ENCODE peak calls at places on chromosome 16, in eight cellular contexts. Y is fibroblast of pulmonary artery, I is tibial nerve, A is cardiac muscle cell, G is ascending aorta, D is IMR-90, V is GM12864, Z is heart left ventricle. F is an unnamed sample.

GRCh38 chr16:57892447-57893096 is 78.4 kb downstream of the CNGB1 start:
- DNase-seq in D (no peak), I (no peak), V (no peak), Y (peak; percentile 62), G (no peak), Z (no peak), A (peak; percentile 48), F (no peak)

GRCh38 chr16:86946396-86946795 is 368.0 kb downstream of the FOXL1 start:
- DNase-seq in V (no peak), I (no peak), A (peak; percentile 23), D (peak; percentile 34), Z (no peak), Y (no peak), G (no peak), F (no peak)

GRCh38 chr16:75301804-75302203 is 50.4 kb upstream of the BCAR1 start:
- DNase-seq in D (peak; percentile 67), Z (no peak), V (no peak), A (no peak), G (no peak), Y (no peak), I (no peak), F (no peak)

GRCh38 chr16:85354623-85355514 is 242.6 kb upstream of the CIBAR2 start:
- DNase-seq in V (no peak), D (peak; percentile 87), Y (peak; percentile 21), A (peak; percentile 26), G (no peak), Z (no peak), I (no peak), F (no peak)

GRCh38 chr16:72823961-72824490 is 223.9 kb downstream of the ZFHX3 start:
- DNase-seq in G (no peak), D (no peak), Y (no peak), Z (no peak), A (no peak), V (no peak), I (no peak), F (no peak)

GRCh38 chr16:78543066-78543465 is 443.6 kb downstream of the WWOX start:
- DNase-seq in D (no peak), Y (no peak), V (no peak), G (no peak), I (no peak), Z (no peak), A (no peak), F (no peak)

GRCh38 chr16:12187939-12188673 is 211.6 kb downstream of the SNX29 start:
- DNase-seq in A (no peak), D (no peak), Y (no peak), I (no peak), Z (no peak), G (no peak), V (no peak), F (no peak)

GRCh38 chr16:56758432-56758831 is 28.5 kb downstream of the NUP93 start:
- DNase-seq in Z (no peak), D (no peak), A (no peak), V (no peak), Y (no peak), G (no peak), I (no peak), F (no peak)

GRCh38 chr16:14527411-14528044 is 102.5 kb downstream of the PARN start:
- DNase-seq in Z (no peak), V (no peak), G (no peak), I (peak; percentile 28), D (peak; percentile 81), A (peak; percentile 92), Y (peak; percentile 91), F (no peak)

GRCh38 chr16:84175351-84176081 is 11.3 kb downstream of the TAF1C start:
- DNase-seq in Z (no peak), G (no peak), I (peak; percentile 51), Y (peak; percentile 44), A (no peak), D (peak; percentile 53), V (peak; percentile 39), F (peak; percentile 43)

GRCh38 chr16:3101018-3101840 is 2.1 kb upstream of the ZSCAN10 start:
- DNase-seq in A (peak; percentile 42), D (no peak), I (no peak), Y (peak; percentile 40), Z (no peak), V (no peak), G (no peak), F (no peak)

GRCh38 chr16:57804111-57804837 is 2.0 kb upstream of the KIFC3 start:
- DNase-seq in Z (no peak), D (no peak), A (peak; percentile 49), Y (no peak), I (no peak), G (no peak), V (no peak), F (no peak)

GRCh38 chr16:85557976-85558589 is 55.0 kb upstream of the GSE1 start:
- DNase-seq in Y (no peak), A (no peak), G (no peak), D (no peak), Z (no peak), I (no peak), V (no peak), F (no peak)

GRCh38 chr16:67442581-67443255 is 11.8 kb downstream of the HSD11B2 start:
- DNase-seq in V (no peak), D (no peak), A (no peak), G (no peak), Y (no peak), Z (no peak), I (no peak), F (no peak)

GRCh38 chr16:80250376-80250775 is 290.4 kb upstream of the DYNLRB2 start:
- DNase-seq in V (no peak), D (no peak), Z (no peak), A (no peak), G (no peak), Y (no peak), I (no peak), F (no peak)

GRCh38 chr16:11742041-11742535 is 569 bp downstream of the TXNDC11 start:
- DNase-seq in V (no peak), D (no peak), Y (no peak), I (peak; percentile 15), G (no peak), A (no peak), Z (peak; percentile 49), F (no peak)

GRCh38 chr16:70520612-70521297 is 2.6 kb downstream of the COG4 start:
- DNase-seq in V (no peak), Y (peak; percentile 68), G (no peak), I (no peak), D (peak; percentile 74), Z (no peak), A (peak; percentile 78), F (no peak)

GRCh38 chr16:5108505-5109158 is 11.0 kb upstream of the EEF2KMT start:
- DNase-seq in Z (no peak), Y (no peak), A (no peak), I (no peak), D (no peak), G (no peak), V (no peak), F (no peak)

GRCh38 chr16:53789159-53789558 is 85.2 kb downstream of the FTO start:
- DNase-seq in A (peak; percentile 82), G (no peak), D (peak; percentile 84), Z (no peak), Y (peak; percentile 67), V (no peak), I (no peak), F (no peak)

GRCh38 chr16:66267287-66268137 is 99.0 kb upstream of the CDH5 start:
- DNase-seq in Y (no peak), Z (no peak), A (no peak), V (no peak), I (no peak), D (no peak), G (no peak), F (no peak)

GRCh38 chr16:66270333-66270927 is 96.1 kb upstream of the CDH5 start:
- DNase-seq in A (peak; percentile 90), D (peak; percentile 54), V (no peak), Z (peak; percentile 72), I (peak; percentile 45), G (no peak), Y (peak; percentile 71), F (peak; percentile 70)

GRCh38 chr16:66272461-66272860 is 94.0 kb upstream of the CDH5 start:
- DNase-seq in A (no peak), I (no peak), Y (no peak), Z (no peak), V (no peak), D (no peak), G (no peak), F (no peak)

GRCh38 chr16:66271074-66272060 is 95.1 kb upstream of the CDH5 start:
- DNase-seq in V (no peak), D (no peak), G (no peak), A (no peak), Z (no peak), I (no peak), Y (no peak), F (no peak)

GRCh38 chr16:66269631-66270332 is 96.7 kb upstream of the CDH5 start:
- DNase-seq in I (no peak), Z (no peak), D (no peak), G (no peak), V (no peak), Y (no peak), A (peak; percentile 65), F (no peak)
- H3K4me3 ChIP-seq in I (peak overlapping the region; percentile 20), Z (peak overlapping the region; percentile 42), D (peak overlapping the region; percentile 20), G (peak overlapping the region; percentile 41), V (no peak overlapping the region), Y (no peak overlapping the region), A (no peak overlapping the region), F (peak overlapping the region; percentile 31)

GRCh38 chr16:24671455-24671954 is 57.9 kb upstream of the TNRC6A start:
- DNase-seq in I (no peak), A (no peak), Y (no peak), V (no peak), G (no peak), Z (no peak), D (no peak), F (no peak)

GRCh38 chr16:24673155-24673554 is 56.3 kb upstream of the TNRC6A start:
- DNase-seq in Z (no peak), A (no peak), Y (no peak), D (no peak), G (no peak), V (no peak), I (no peak), F (no peak)

GRCh38 chr16:24667244-24667764 is 62.1 kb upstream of the TNRC6A start:
- DNase-seq in G (no peak), V (no peak), Y (no peak), A (no peak), I (no peak), D (no peak), Z (no peak), F (no peak)

GRCh38 chr16:24668481-24669001 is 60.9 kb upstream of the TNRC6A start:
- DNase-seq in Y (no peak), Z (no peak), A (peak; percentile 36), I (no peak), D (peak; percentile 65), G (peak; percentile 33), V (no peak), F (no peak)

GRCh38 chr16:24670623-24671454 is 58.6 kb upstream of the TNRC6A start:
- DNase-seq in Y (peak; percentile 81), I (peak; percentile 15), V (no peak), G (peak; percentile 64), A (peak; percentile 79), Z (peak; percentile 58), D (peak; percentile 92), F (peak; percentile 51)
- H3K4me3 ChIP-seq in Y (no peak overlapping the region), I (no peak overlapping the region), V (no peak overlapping the region), G (peak overlapping the region; percentile 13), A (no peak overlapping the region), Z (peak overlapping the region; percentile 20), D (no peak overlapping the region), F (no peak overlapping the region)

GRCh38 chr16:77499373-77500285 is 64.8 kb upstream of the ADAMTS18 start:
- DNase-seq in Z (peak; percentile 19), D (no peak), Y (peak; percentile 71), I (peak; percentile 15), V (no peak), G (no peak), A (peak; percentile 69), F (no peak)
- H3K4me3 ChIP-seq in Z (no peak overlapping the region), D (no peak overlapping the region), Y (no peak overlapping the region), I (no peak overlapping the region), V (no peak overlapping the region), G (no peak overlapping the region), A (no peak overlapping the region), F (no peak overlapping the region)

GRCh38 chr16:31010539-31010938 is at the start of gene STX1B:
- DNase-seq in D (no peak), Y (no peak), Z (no peak), V (no peak), A (peak; percentile 31), G (no peak), I (no peak), F (no peak)
- H3K4me3 ChIP-seq in D (peak within 1 kb of the TSS; percentile 62), Y (peak within 1 kb of the TSS; percentile 22), Z (no peak within 1 kb of the TSS), V (no peak within 1 kb of the TSS), A (peak within 1 kb of the TSS; percentile 46), G (no peak within 1 kb of the TSS), I (no peak within 1 kb of the TSS), F (peak within 1 kb of the TSS; percentile 38)